ENCODE peak calls at places on chromosome 20, in four cellular contexts. K is mesenchymal stem cell, V is mesendoderm, G is neuronal stem cell. I is an unnamed sample.

GRCh38 chr20:21513881-21514540 is at the start of gene NKX2-2:
- DNase-seq in V (peak), K (no peak), G (no peak), I (peak)

GRCh38 chr20:23167436-23167835 is 81.3 kb upstream of the CD93 start:
- DNase-seq in K (no peak), V (no peak), G (no peak), I (no peak)

GRCh38 chr20:49377326-49377725 is 99.5 kb upstream of the ZNFX1 start:
- DNase-seq in V (no peak), G (no peak), K (no peak), I (no peak)

GRCh38 chr20:50101281-50101680 is 11.7 kb downstream of the UBE2V1 start:
- DNase-seq in K (no peak), V (no peak), G (no peak), I (no peak)

GRCh38 chr20:54208492-54209044 is 681 bp downstream of the PFDN4 start:
- DNase-seq in K (peak), V (peak), G (no peak), I (no peak)

GRCh38 chr20:23034721-23035671 is at the start of gene SSTR4:
- DNase-seq in V (no peak), G (no peak), K (no peak), I (no peak)

GRCh38 chr20:22689246-22689645 is 104.9 kb upstream of the FOXA2 start:
- DNase-seq in V (no peak), G (no peak), K (no peak), I (no peak)

GRCh38 chr20:53748821-53749402 is 155.3 kb upstream of the ZNF217 start:
- DNase-seq in G (no peak), V (no peak), K (peak), I (no peak)

GRCh38 chr20:62209850-62210495 is 10.1 kb downstream of the HRH3 start:
- DNase-seq in K (no peak), G (no peak), V (no peak), I (no peak)

GRCh38 chr20:46683939-46684750 is 5.1 kb downstream of the TP53RK start:
- DNase-seq in K (peak), V (peak), G (peak), I (peak)

GRCh38 chr20:42587427-42587826 is 602.3 kb downstream of the PTPRT start:
- DNase-seq in K (no peak), G (no peak), V (peak), I (no peak)

GRCh38 chr20:57657537-57658446 is 37.6 kb upstream of the ZBP1 start:
- DNase-seq in K (no peak), V (no peak), G (no peak), I (peak)

GRCh38 chr20:64083380-64084208 is 604 bp downstream of the LKAAEAR1 start:
- DNase-seq in V (peak), K (peak), G (peak), I (peak)
- H3K18ac ChIP-seq in V (no peak), K (peak), G (peak), I (no peak)

DNA sequence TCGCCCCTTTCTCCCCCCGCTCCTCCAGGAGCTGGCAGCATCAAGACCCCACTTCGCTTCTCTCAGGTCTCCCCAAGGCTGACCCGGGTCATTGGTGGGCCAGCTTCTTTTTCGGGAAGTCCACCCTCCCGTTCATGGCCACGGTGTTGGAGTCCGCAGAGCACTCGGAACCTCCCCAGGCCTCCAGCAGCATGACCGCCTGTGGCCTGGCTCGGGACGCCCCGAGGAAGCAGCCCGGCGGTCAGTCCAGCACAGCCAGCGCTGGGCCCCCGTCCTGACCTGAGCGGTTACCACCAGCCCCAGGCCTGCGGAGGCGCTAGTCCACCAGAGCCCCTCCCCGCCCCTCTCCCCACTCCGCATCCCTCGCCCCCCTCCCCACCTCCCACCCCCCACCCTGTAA is 1.0 kb downstream of the PPDPF start:
- DNase-seq in G (no peak), K (peak), V (no peak), I (peak)
- H3K18ac ChIP-seq in G (peak), K (peak), V (peak), I (peak)

DNA sequence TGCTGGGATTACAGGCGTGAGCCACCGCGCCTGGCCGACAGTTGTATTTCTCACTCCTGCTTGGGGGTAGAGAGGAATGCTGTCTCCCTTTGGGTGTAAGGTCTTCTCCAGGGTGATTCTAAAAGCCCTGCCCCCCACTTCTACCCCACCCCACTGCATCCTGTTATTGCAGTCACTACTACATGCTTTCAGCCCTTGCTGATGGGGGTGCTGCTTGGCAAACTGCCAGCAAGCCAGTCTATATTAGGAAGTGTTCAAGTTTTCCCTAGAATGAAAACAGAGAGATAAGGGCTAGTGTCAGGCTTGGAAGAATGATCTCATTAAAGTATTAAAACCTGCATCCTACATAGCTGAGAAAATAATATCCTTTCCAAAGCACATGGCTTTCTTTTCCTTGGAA is 31.3 kb downstream of the TTI1 start:
- DNase-seq in V (no peak), G (no peak), K (peak), I (no peak)
- H3K18ac ChIP-seq in V (no peak), G (no peak), K (no peak), I (no peak)

GRCh38 chr20:44886276-44886671 is 769 bp downstream of the YWHAB start:
- DNase-seq in G (no peak), K (peak), V (peak), I (no peak)
- H3K18ac ChIP-seq in G (no peak), K (peak), V (peak), I (no peak)